ENCODE peak calls at places on chromosomes 6 and 20, in eight cellular contexts. P, V, M, A, Z, C, U and E are unnamed samples.

GRCh38 chr6:109075934-109076333 is 18.7 kb downstream of the SESN1 start:
- DNase-seq in A (no peak), U (no peak), Z (no peak), C (no peak), P (no peak), V (no peak), M (peak; percentile 51), E (no peak)

GRCh38 chr6:157380458-157380778 is 572 bp upstream of the ZDHHC14 start:
- DNase-seq in C (peak; percentile 76), U (no peak), M (no peak), Z (no peak), A (peak; percentile 36), V (no peak), P (no peak), E (no peak)

GRCh38 chr20:58459058-58459743 is 56.0 kb downstream of the APCDD1L start:
- DNase-seq in Z (no peak), A (no peak), V (no peak), M (no peak), P (no peak), C (no peak), U (no peak), E (no peak)

GRCh38 chr20:1299522-1299921 is 29.4 kb downstream of the SDCBP2 start:
- DNase-seq in A (peak; percentile 79), M (no peak), V (peak; percentile 16), P (no peak), U (peak; percentile 25), C (peak; percentile 67), Z (no peak), E (no peak)

GRCh38 chr6:118648866-118649554 is 2.4 kb downstream of the CEP85L start:
- DNase-seq in P (no peak), M (peak; percentile 37), Z (no peak), U (no peak), V (no peak), A (no peak), C (no peak), E (no peak)

GRCh38 chr6:45808041-45808440 is 207.6 kb downstream of the CLIC5 start:
- DNase-seq in A (no peak), U (no peak), V (no peak), M (no peak), Z (no peak), C (no peak), P (no peak), E (no peak)

GRCh38 chr6:149334201-149334600 is 16.7 kb downstream of the TAB2 start:
- DNase-seq in A (no peak), C (no peak), V (no peak), M (peak; percentile 69), P (no peak), U (no peak), Z (no peak), E (no peak)

GRCh38 chr6:111712398-111712797 is 106.7 kb upstream of the TRAF3IP2 start:
- DNase-seq in M (peak; percentile 95), C (no peak), U (no peak), V (peak; percentile 47), A (no peak), Z (no peak), P (no peak), E (peak; percentile 16)

GRCh38 chr20:2663364-2663886 is 591 bp downstream of the IDH3B start:
- DNase-seq in P (no peak), Z (no peak), M (no peak), C (no peak), U (no peak), A (no peak), V (no peak), E (no peak)

GRCh38 chr20:50191065-50191565 is 485 bp downstream of the CEBPB start:
- DNase-seq in A (no peak), U (peak; percentile 65), V (no peak), P (no peak), C (no peak), M (no peak), Z (no peak), E (no peak)

GRCh38 chr6:10217111-10217510 is 197.8 kb downstream of the TFAP2A start:
- DNase-seq in A (no peak), P (no peak), U (no peak), M (no peak), Z (no peak), V (no peak), C (no peak), E (no peak)
- TF ChIP-seq CTCF in A (no peak), P (no peak), U (no peak), M (no peak), Z (no peak), V (no peak), C (no peak), E (no peak)

GRCh38 chr20:17964632-17965031 is 4.0 kb downstream of the SNX5 start:
- DNase-seq in U (no peak), P (no peak), Z (no peak), C (no peak), A (no peak), V (no peak), M (no peak), E (no peak)

GRCh38 chr20:17965042-17965697 is 3.4 kb downstream of the SNX5 start:
- DNase-seq in U (no peak), A (no peak), V (no peak), C (no peak), P (no peak), Z (no peak), M (no peak), E (no peak)

GRCh38 chr20:17968366-17969275 is at the start of the genes MGME1 and SNX5:
- DNase-seq in C (peak; percentile 95), P (peak; percentile 100), M (peak; percentile 99), Z (peak; percentile 98), U (peak; percentile 100), V (peak; percentile 99), A (peak; percentile 99), E (peak; percentile 99)

GRCh38 chr20:17967595-17968365 is 814 bp downstream of the SNX5 start:
- DNase-seq in P (no peak), U (no peak), M (peak; percentile 63), C (no peak), V (peak; percentile 18), A (no peak), Z (no peak), E (no peak)

DNA sequence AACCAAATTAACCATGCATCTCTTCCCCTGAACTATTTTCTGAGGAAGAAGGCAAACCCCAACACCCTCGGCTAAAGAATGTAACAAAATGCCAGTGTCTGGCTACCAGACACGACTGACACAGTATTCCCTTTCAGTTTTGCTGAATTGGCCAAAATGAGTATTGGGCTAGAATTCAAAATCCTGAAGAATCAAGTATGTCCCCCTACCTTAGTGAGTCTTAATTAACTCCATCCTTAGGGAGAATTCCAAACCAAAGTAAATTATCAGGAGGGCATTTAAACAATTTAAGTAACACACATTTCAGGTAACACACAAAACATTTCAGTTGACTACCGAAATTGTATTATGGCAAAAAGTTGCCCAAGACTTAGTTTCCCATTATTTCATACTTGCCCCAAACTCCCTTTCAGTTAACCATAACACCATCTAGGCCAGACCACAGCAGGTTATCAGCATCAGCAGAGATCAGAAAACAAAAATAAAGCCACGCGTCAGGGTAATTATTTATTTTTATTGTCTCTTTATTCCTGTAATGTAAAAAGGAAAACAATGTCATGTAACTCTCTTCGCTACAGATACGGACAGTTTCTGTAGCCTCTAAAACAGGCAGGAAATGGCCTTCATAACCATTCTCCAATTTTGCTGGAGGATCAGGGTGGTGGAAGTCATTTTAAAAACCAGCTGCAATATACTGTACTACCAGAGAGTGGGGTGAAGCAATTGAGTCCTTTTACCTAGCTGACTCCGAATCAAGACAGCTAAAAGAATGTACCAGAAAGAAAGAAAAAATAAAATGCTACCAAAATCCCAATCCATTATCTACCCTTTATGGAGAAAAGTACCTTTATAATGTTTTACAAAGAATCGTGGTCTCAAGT is 1.9 kb downstream of the SNX5 start:
- DNase-seq in A (no peak), C (peak; percentile 55), V (peak; percentile 29), P (no peak), Z (no peak), U (no peak), M (peak; percentile 42), E (no peak)
- TF ChIP-seq CTCF in A (no peak), C (peak; percentile 44), V (peak; percentile 22), P (no peak), Z (no peak), U (no peak), M (peak; percentile 27), E (no peak)

GRCh38 chr6:26249959-26250805 is 114.8 kb upstream of the BTN3A2 start:
- DNase-seq in P (no peak), V (peak; percentile 73), Z (peak; percentile 43), C (peak; percentile 58), M (peak; percentile 73), U (peak; percentile 80), A (peak; percentile 74), E (peak; percentile 53)
- TF ChIP-seq CTCF in P (no peak), V (peak; percentile 41), Z (no peak), C (peak; percentile 54), M (peak; percentile 38), U (no peak), A (no peak), E (no peak)

GRCh38 chr6:48087448-48087847 is 23.5 kb downstream of the PTCHD4 start:
- DNase-seq in U (no peak), Z (no peak), P (no peak), V (no peak), M (peak; percentile 23), C (no peak), A (no peak), E (no peak)
- TF ChIP-seq CTCF in U (no peak), Z (no peak), P (no peak), V (peak; percentile 49), M (peak; percentile 33), C (peak; percentile 59), A (no peak), E (no peak)

GRCh38 chr20:48453477-48454093 is 374.2 kb downstream of the PREX1 start:
- DNase-seq in P (no peak), U (no peak), A (no peak), M (no peak), C (no peak), Z (no peak), V (no peak), E (no peak)

GRCh38 chr20:48454721-48455490 is 372.9 kb downstream of the PREX1 start:
- DNase-seq in A (no peak), V (no peak), U (no peak), M (no peak), P (no peak), Z (no peak), C (no peak), E (no peak)

GRCh38 chr20:48448601-48449384 is 379.0 kb downstream of the PREX1 start:
- DNase-seq in Z (no peak), A (no peak), M (no peak), P (no peak), C (no peak), U (no peak), V (no peak), E (no peak)

GRCh38 chr20:48447456-48447855 is 380.3 kb downstream of the PREX1 start:
- DNase-seq in Z (no peak), C (no peak), P (no peak), A (no peak), U (no peak), V (no peak), M (no peak), E (no peak)

DNA sequence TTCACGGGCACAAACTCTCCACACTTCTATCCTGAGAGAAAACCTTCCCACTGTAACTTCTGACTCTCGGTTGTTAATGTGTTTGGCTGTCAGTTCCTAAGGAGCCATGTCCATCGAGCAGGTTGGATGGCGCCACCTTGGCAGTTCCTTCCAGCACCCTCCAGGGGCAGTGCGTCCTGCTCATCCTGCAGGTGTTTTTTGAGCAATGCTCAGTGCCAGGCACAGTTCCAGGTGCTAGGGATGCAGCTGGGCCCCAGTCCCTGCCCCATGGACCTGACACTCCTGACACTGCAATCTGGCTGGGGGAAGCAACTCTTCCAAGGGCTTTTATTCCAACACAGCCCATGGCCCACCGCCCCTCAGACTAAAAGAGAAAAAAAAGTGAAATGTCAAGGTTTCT is 376.4 kb downstream of the PREX1 start:
- DNase-seq in M (no peak), V (no peak), C (no peak), P (no peak), U (no peak), A (peak; percentile 21), Z (no peak), E (no peak)
- TF ChIP-seq CTCF in M (no peak), V (no peak), C (no peak), P (no peak), U (no peak), A (no peak), Z (no peak), E (no peak)